ENCODE peak calls at places on chromosome 15, in four cellular contexts. N, X, J and B are unnamed samples.

GRCh38 chr15:85761635-85762034 is 33.1 kb downstream of the KLHL25 start:
- DNase-seq in X (no peak), J (no peak), N (no peak), B (no peak)

GRCh38 chr15:41989573-41990242 is 17.4 kb upstream of the EHD4 start:
- DNase-seq in X (peak), N (peak), J (peak), B (peak)

GRCh38 chr15:73900129-73900712 is 26.0 kb upstream of the LOXL1 start:
- DNase-seq in X (no peak), J (no peak), N (no peak), B (no peak)

GRCh38 chr15:90903733-90904536 is 833 bp downstream of the MAN2A2 start:
- DNase-seq in N (no peak), J (peak), X (peak), B (peak)

GRCh38 chr15:26355671-26356070 is 417.2 kb downstream of the GABRB3 start:
- DNase-seq in N (no peak), J (no peak), X (no peak), B (no peak)

GRCh38 chr15:69160976-69161877 is 792 bp downstream of the GLCE start:
- DNase-seq in N (no peak), J (peak), X (peak), B (peak)

GRCh38 chr15:92708635-92709034 is 53.1 kb upstream of the FAM174B start:
- DNase-seq in J (no peak), N (no peak), X (no peak), B (no peak)

GRCh38 chr15:59879506-59879905 is 124.6 kb upstream of the FOXB1 start:
- DNase-seq in X (no peak), N (peak), J (no peak), B (no peak)

GRCh38 chr15:27850961-27851636 is 248.0 kb downstream of the OCA2 start:
- DNase-seq in X (no peak), J (no peak), N (no peak), B (no peak)

GRCh38 chr15:68614621-68615035 is 35.8 kb downstream of the CORO2B start:
- DNase-seq in N (no peak), X (no peak), J (no peak), B (no peak)

GRCh38 chr15:73924258-73924921 is 1.9 kb upstream of the LOXL1 start:
- DNase-seq in X (no peak), N (peak), J (peak), B (peak)

GRCh38 chr15:45146405-45146804 is 16.6 kb downstream of the DUOX1 start:
- DNase-seq in J (no peak), X (no peak), N (no peak), B (no peak)

GRCh38 chr15:44296625-44297524 is 8.4 kb downstream of the GOLM2 start:
- DNase-seq in X (peak), J (peak), N (peak), B (peak)

GRCh38 chr15:94709319-94709718 is 478.0 kb downstream of the MCTP2 start:
- DNase-seq in J (no peak), X (no peak), N (no peak), B (no peak)

GRCh38 chr15:68888419-68888818 is 41.9 kb upstream of the SPESP1 start:
- DNase-seq in X (no peak), J (no peak), N (no peak), B (no peak)

GRCh38 chr15:72934006-72934405 is 118.3 kb upstream of the NEO1 start:
- DNase-seq in J (no peak), X (no peak), N (no peak), B (no peak)

GRCh38 chr15:60752973-60753720 is 274.2 kb upstream of the ICE2 start:
- DNase-seq in N (no peak), J (no peak), X (no peak), B (no peak)

GRCh38 chr15:48664436-48664835 is 18.9 kb upstream of the FBN1 start:
- DNase-seq in J (no peak), X (no peak), N (no peak), B (no peak)

GRCh38 chr15:50053457-50053856 is 65.6 kb downstream of the ATP8B4 start:
- DNase-seq in N (no peak), X (no peak), J (peak), B (no peak)

DNA sequence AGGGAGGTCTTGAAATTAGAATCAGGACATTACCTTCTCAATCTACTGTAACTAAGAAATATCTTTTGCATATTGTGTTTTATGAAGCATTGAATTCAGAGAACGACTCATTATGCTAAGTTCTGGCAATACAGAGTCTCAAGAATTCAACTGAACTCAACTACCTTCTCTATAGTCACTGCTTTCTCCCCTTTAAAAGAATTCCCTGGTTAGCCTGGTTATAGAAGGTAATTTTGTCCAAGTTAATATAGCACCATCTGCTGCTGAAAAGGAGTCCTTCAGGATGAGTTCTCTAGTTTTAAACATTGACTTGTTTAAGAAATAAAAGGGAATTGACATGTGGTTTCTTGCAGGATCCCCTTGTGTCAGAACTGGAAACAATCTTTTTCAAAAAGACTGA is 60.2 kb downstream of the IL16 start:
- DNase-seq in X (no peak), J (peak), N (peak), B (no peak)
- TF ChIP-seq CTCF in X (no peak), J (peak), N (peak), B (peak)

GRCh38 chr15:70976856-70977255 is 84.2 kb downstream of the LRRC49 start:
- DNase-seq in J (no peak), X (no peak), N (peak), B (no peak)

GRCh38 chr15:70974004-70974832 is 81.6 kb downstream of the LRRC49 start:
- DNase-seq in J (peak), X (no peak), N (peak), B (peak)
- TF ChIP-seq CTCF in J (peak), X (peak), N (peak), B (peak)

DNA sequence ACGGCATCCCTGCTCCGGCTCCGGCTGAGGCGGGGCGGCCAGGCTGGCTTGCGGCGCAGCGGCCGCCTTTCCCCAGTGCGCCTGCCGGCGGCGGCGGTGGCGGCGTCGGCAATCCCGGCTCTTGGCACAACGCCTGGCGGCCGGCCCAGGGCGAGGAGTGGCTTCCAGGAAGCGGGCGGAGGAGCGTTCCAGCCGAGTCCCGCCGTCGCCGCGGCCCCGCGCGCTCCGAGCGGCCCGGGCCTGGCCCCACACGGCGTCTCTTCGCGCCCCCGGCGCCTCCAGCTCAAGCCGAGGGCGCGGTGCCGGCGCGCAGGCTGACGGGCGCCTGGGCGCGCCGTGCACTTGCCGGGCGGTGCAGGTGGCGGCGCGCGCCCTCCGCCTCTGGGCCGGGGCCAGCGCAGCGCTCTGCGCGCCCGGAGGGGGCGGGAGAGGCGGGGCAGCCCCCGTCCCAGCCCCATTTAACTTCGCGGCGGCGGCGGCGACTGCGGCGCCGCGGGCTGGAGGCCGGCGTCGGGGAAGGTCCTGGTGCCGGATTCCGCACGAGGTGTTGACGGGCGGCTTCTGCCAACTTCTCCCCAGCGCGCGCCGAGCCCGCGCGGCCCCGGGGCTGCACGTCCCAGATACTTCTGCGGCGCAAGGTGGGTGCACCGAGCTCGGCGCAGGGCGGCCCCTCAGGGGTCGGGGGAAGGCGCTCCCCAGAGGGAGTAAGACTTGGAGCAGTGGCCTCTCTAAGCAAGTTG is at the start of gene ADAMTSL3:
- DNase-seq in N (no peak), X (peak), J (peak), B (peak)
- TF ChIP-seq CTCF in N (no peak), X (no peak), J (no peak), B (no peak)

GRCh38 chr15:65335278-65336055 is 31.0 kb downstream of the RNU5B-1 start:
- DNase-seq in X (no peak), J (no peak), N (no peak), B (no peak)

GRCh38 chr15:65337436-65338070 is 33.1 kb downstream of the RNU5B-1 start:
- DNase-seq in X (no peak), J (no peak), N (no peak), B (no peak)

GRCh38 chr15:65336767-65337435 is 32.4 kb downstream of the RNU5B-1 start:
- DNase-seq in J (no peak), X (no peak), N (no peak), B (no peak)

GRCh38 chr15:65334586-65335231 is 30.2 kb downstream of the RNU5B-1 start:
- DNase-seq in J (no peak), X (no peak), N (no peak), B (no peak)

GRCh38 chr15:65336369-65336766 is 31.9 kb downstream of the RNU5B-1 start:
- DNase-seq in X (no peak), J (no peak), N (no peak), B (no peak)
- TF ChIP-seq CTCF in X (no peak), J (no peak), N (no peak), B (no peak)